ENCODE peak calls at places on chromosomes 3 and 15, in seven cellular contexts. One of them, this sample, is unnamed.

GRCh38 chr3:184016169-184016570 is 1.5 kb downstream of the ABCC5 start:
- DNase-seq in foreskin fibroblast: no peak
- DNase-seq in omental fat pad: no peak
- DNase-seq in ureter: no peak
- DNase-seq in ELF-1: peak; percentile 14
- DNase-seq in GM23338: no peak
- DNase-seq in KBM-7: no peak
- DNase-seq in this sample: no peak

GRCh38 chr3:85533586-85533985 is 574.8 kb downstream of the CADM2 start:
- DNase-seq in foreskin fibroblast: no peak
- DNase-seq in ELF-1: no peak
- DNase-seq in KBM-7: no peak
- DNase-seq in GM23338: no peak
- DNase-seq in ureter: no peak
- DNase-seq in omental fat pad: no peak
- DNase-seq in this sample: no peak

GRCh38 chr3:104992618-104993017 is 374.1 kb upstream of the ALCAM start:
- DNase-seq in KBM-7: no peak
- DNase-seq in ELF-1: no peak
- DNase-seq in ureter: no peak
- DNase-seq in omental fat pad: no peak
- DNase-seq in foreskin fibroblast: peak; percentile 19
- DNase-seq in GM23338: no peak
- DNase-seq in this sample: no peak

GRCh38 chr15:47301481-47301880 is 415.8 kb upstream of the SEMA6D start:
- DNase-seq in omental fat pad: no peak
- DNase-seq in ureter: no peak
- DNase-seq in ELF-1: no peak
- DNase-seq in foreskin fibroblast: no peak
- DNase-seq in KBM-7: no peak
- DNase-seq in GM23338: no peak
- DNase-seq in this sample: no peak

GRCh38 chr3:45123030-45123429 is 23.1 kb downstream of the CDCP1 start:
- DNase-seq in ELF-1: no peak
- DNase-seq in foreskin fibroblast: peak; percentile 95
- DNase-seq in KBM-7: no peak
- DNase-seq in omental fat pad: no peak
- DNase-seq in GM23338: no peak
- DNase-seq in ureter: no peak
- DNase-seq in this sample: no peak

GRCh38 chr15:60745469-60745971 is 266.6 kb upstream of the ICE2 start:
- DNase-seq in KBM-7: no peak
- DNase-seq in GM23338: no peak
- DNase-seq in ureter: peak; percentile 50
- DNase-seq in foreskin fibroblast: peak; percentile 47
- DNase-seq in omental fat pad: no peak
- DNase-seq in ELF-1: no peak
- DNase-seq in this sample: peak; percentile 54

GRCh38 chr3:81154611-81155143 is 606.8 kb downstream of the GBE1 start:
- DNase-seq in omental fat pad: no peak
- DNase-seq in GM23338: peak; percentile 19
- DNase-seq in foreskin fibroblast: no peak
- DNase-seq in ELF-1: no peak
- DNase-seq in KBM-7: no peak
- DNase-seq in ureter: no peak
- DNase-seq in this sample: no peak

GRCh38 chr15:66763186-66764066 is 61.4 kb downstream of the SMAD6 start:
- DNase-seq in foreskin fibroblast: peak; percentile 48
- DNase-seq in KBM-7: no peak
- DNase-seq in ELF-1: no peak
- DNase-seq in omental fat pad: no peak
- DNase-seq in GM23338: no peak
- DNase-seq in ureter: peak; percentile 88
- DNase-seq in this sample: peak; percentile 53

GRCh38 chr3:103085465-103085864 is 650.6 kb downstream of the ZPLD1 start:
- DNase-seq in omental fat pad: no peak
- DNase-seq in GM23338: peak; percentile 25
- DNase-seq in ELF-1: no peak
- DNase-seq in ureter: no peak
- DNase-seq in foreskin fibroblast: no peak
- DNase-seq in KBM-7: no peak
- DNase-seq in this sample: no peak

GRCh38 chr3:157109267-157110141 is 50.4 kb downstream of the CCNL1 start:
- DNase-seq in KBM-7: no peak
- DNase-seq in GM23338: no peak
- DNase-seq in ureter: no peak
- DNase-seq in foreskin fibroblast: no peak
- DNase-seq in omental fat pad: no peak
- DNase-seq in ELF-1: no peak
- DNase-seq in this sample: no peak

GRCh38 chr3:129442486-129442885 is 2.5 kb downstream of the IFT122 start:
- DNase-seq in ureter: no peak
- DNase-seq in omental fat pad: no peak
- DNase-seq in ELF-1: no peak
- DNase-seq in foreskin fibroblast: no peak
- DNase-seq in KBM-7: no peak
- DNase-seq in GM23338: no peak
- DNase-seq in this sample: no peak

GRCh38 chr3:16455001-16455400 is 58.5 kb downstream of the RFTN1 start:
- DNase-seq in GM23338: no peak
- DNase-seq in KBM-7: no peak
- DNase-seq in omental fat pad: no peak
- DNase-seq in foreskin fibroblast: no peak
- DNase-seq in ureter: no peak
- DNase-seq in ELF-1: no peak
- DNase-seq in this sample: peak; percentile 39

GRCh38 chr3:4994144-4994730 is 15.0 kb downstream of the BHLHE40 start:
- DNase-seq in KBM-7: no peak
- DNase-seq in ELF-1: no peak
- DNase-seq in omental fat pad: no peak
- DNase-seq in ureter: peak; percentile 17
- DNase-seq in foreskin fibroblast: peak; percentile 54
- DNase-seq in GM23338: no peak
- DNase-seq in this sample: no peak